ENCODE peak calls at places on chromosomes 16 and 17, in four cellular contexts. H is gastrocnemius medialis, N is AG04450, U is T-helper 17 cell. R is an unnamed sample.

GRCh38 chr17:80825471-80826345 is 165.9 kb upstream of the CHMP6 start:
- DNase-seq in H (peak), N (no peak), U (no peak), R (no peak)

GRCh38 chr17:38693700-38694329 is 11.3 kb upstream of the MLLT6 start:
- DNase-seq in U (no peak), H (peak), N (no peak), R (peak)

GRCh38 chr16:58842156-58842555 is 108.0 kb upstream of the GOT2 start:
- DNase-seq in N (no peak), U (no peak), H (no peak), R (no peak)

GRCh38 chr16:4214215-4214621 is 27.7 kb downstream of the SRL start:
- DNase-seq in U (no peak), N (peak), H (peak), R (peak)

GRCh38 chr16:78444-79145 is 570 bp downstream of the MPG start:
- DNase-seq in H (peak), N (no peak), U (no peak), R (no peak)

GRCh38 chr17:78980624-78980972 is 875 bp upstream of the LGALS3BP start:
- DNase-seq in N (no peak), U (no peak), H (no peak), R (no peak)

GRCh38 chr17:78925234-78925633 is at the start of gene TIMP2:
- DNase-seq in H (peak), U (peak), N (peak), R (peak)

GRCh38 chr16:72878301-72879269 is 169.3 kb downstream of the ZFHX3 start:
- DNase-seq in U (no peak), H (no peak), N (no peak), R (no peak)

GRCh38 chr16:25213709-25214416 is 2.9 kb upstream of the AQP8 start:
- DNase-seq in U (no peak), H (no peak), N (no peak), R (no peak)

GRCh38 chr17:80791758-80792284 is 199.8 kb upstream of the CHMP6 start:
- DNase-seq in H (peak), U (no peak), N (peak), R (peak)

GRCh38 chr16:31453255-31454204 is 5.8 kb upstream of the ARMC5 start:
- DNase-seq in U (no peak), H (peak), N (no peak), R (peak)

GRCh38 chr17:43410557-43411368 is 12.0 kb downstream of the ARL4D start:
- DNase-seq in N (no peak), H (no peak), U (no peak), R (no peak)

GRCh38 chr16:56965939-56966515 is 4.3 kb downstream of the CETP start:
- DNase-seq in N (no peak), U (no peak), H (no peak), R (no peak)

GRCh38 chr16:81096715-81097208 is 567 bp upstream of the GCSH start:
- DNase-seq in U (no peak), H (no peak), N (no peak), R (peak)

GRCh38 chr16:27728691-27729090 is 178.7 kb downstream of the KATNIP start:
- DNase-seq in N (no peak), U (no peak), H (no peak), R (no peak)

GRCh38 chr17:58960068-58960467 is 146.6 kb downstream of the TRIM37 start:
- DNase-seq in H (no peak), N (peak), U (no peak), R (no peak)